ENCODE peak calls at places on chromosomes 16 and 17, in eight cellular contexts. One of them, this sample, is unnamed.
A peak's percentile ranks its signal among the peaks of the same experiment; 100 is the strongest.

GRCh38 chr16:80372341-80372740 is 168.5 kb upstream of the DYNLRB2 start:
- DNase-seq in testis: no peak
- DNase-seq in adrenal gland: no peak
- DNase-seq in breast epithelium: no peak
- DNase-seq in endothelial cell of umbilical vein: no peak
- DNase-seq in ovary: no peak
- DNase-seq in thoracic aorta: no peak
- DNase-seq in H1: no peak
- DNase-seq in this sample: no peak

GRCh38 chr16:59950431-59950830 is 1216.3 kb upstream of the GOT2 start:
- DNase-seq in H1: no peak
- DNase-seq in adrenal gland: no peak
- DNase-seq in testis: no peak
- DNase-seq in ovary: no peak
- DNase-seq in thoracic aorta: no peak
- DNase-seq in breast epithelium: no peak
- DNase-seq in endothelial cell of umbilical vein: no peak
- DNase-seq in this sample: no peak

GRCh38 chr16:68839831-68840230 is 3.5 kb upstream of the TANGO6 start:
- DNase-seq in testis: no peak
- DNase-seq in adrenal gland: no peak
- DNase-seq in ovary: no peak
- DNase-seq in breast epithelium: no peak
- DNase-seq in thoracic aorta: no peak
- DNase-seq in H1: no peak
- DNase-seq in endothelial cell of umbilical vein: no peak
- DNase-seq in this sample: no peak

GRCh38 chr16:57352636-57353047 is 5.9 kb upstream of the CCL22 start:
- DNase-seq in H1: no peak
- DNase-seq in endothelial cell of umbilical vein: no peak
- DNase-seq in ovary: no peak
- DNase-seq in thoracic aorta: no peak
- DNase-seq in breast epithelium: no peak
- DNase-seq in adrenal gland: no peak
- DNase-seq in testis: no peak
- DNase-seq in this sample: no peak

GRCh38 chr17:47253541-47254402 is at the start of gene ITGB3:
- DNase-seq in testis: peak; percentile 77
- DNase-seq in adrenal gland: peak; percentile 72
- DNase-seq in endothelial cell of umbilical vein: peak; percentile 83
- DNase-seq in thoracic aorta: no peak
- DNase-seq in breast epithelium: peak; percentile 51
- DNase-seq in ovary: peak; percentile 72
- DNase-seq in H1: peak; percentile 84
- DNase-seq in this sample: no peak

GRCh38 chr17:17921192-17922082 is 50.8 kb downstream of the TOM1L2 start:
- DNase-seq in endothelial cell of umbilical vein: peak; percentile 57
- DNase-seq in breast epithelium: peak; percentile 42
- DNase-seq in H1: peak; percentile 62
- DNase-seq in adrenal gland: no peak
- DNase-seq in ovary: no peak
- DNase-seq in thoracic aorta: no peak
- DNase-seq in testis: no peak
- DNase-seq in this sample: no peak

GRCh38 chr17:79844869-79845600 is 5.8 kb upstream of the CBX4 start:
- DNase-seq in testis: no peak
- DNase-seq in thoracic aorta: no peak
- DNase-seq in breast epithelium: no peak
- DNase-seq in adrenal gland: peak; percentile 56
- DNase-seq in H1: peak; percentile 88
- DNase-seq in ovary: peak; percentile 70
- DNase-seq in endothelial cell of umbilical vein: no peak
- DNase-seq in this sample: no peak

GRCh38 chr17:30176845-30177244 is 58.7 kb downstream of the SLC6A4 start:
- DNase-seq in H1: no peak
- DNase-seq in ovary: no peak
- DNase-seq in adrenal gland: no peak
- DNase-seq in endothelial cell of umbilical vein: no peak
- DNase-seq in thoracic aorta: no peak
- DNase-seq in testis: no peak
- DNase-seq in breast epithelium: no peak
- DNase-seq in this sample: no peak

GRCh38 chr17:35373532-35373983 is at the start of gene SLFN11:
- DNase-seq in adrenal gland: peak; percentile 80
- DNase-seq in breast epithelium: peak; percentile 64
- DNase-seq in H1: peak; percentile 59
- DNase-seq in testis: peak; percentile 86
- DNase-seq in ovary: peak; percentile 96
- DNase-seq in thoracic aorta: peak; percentile 63
- DNase-seq in endothelial cell of umbilical vein: peak; percentile 92
- DNase-seq in this sample: no peak

GRCh38 chr16:54588026-54588425 is 301.4 kb upstream of the IRX3 start:
- DNase-seq in adrenal gland: no peak
- DNase-seq in thoracic aorta: no peak
- DNase-seq in breast epithelium: no peak
- DNase-seq in testis: no peak
- DNase-seq in endothelial cell of umbilical vein: no peak
- DNase-seq in H1: no peak
- DNase-seq in ovary: no peak
- DNase-seq in this sample: no peak

GRCh38 chr17:40779181-40779909 is 3.0 kb downstream of the KRT27 start:
- DNase-seq in thoracic aorta: no peak
- DNase-seq in H1: no peak
- DNase-seq in endothelial cell of umbilical vein: no peak
- DNase-seq in adrenal gland: no peak
- DNase-seq in ovary: no peak
- DNase-seq in breast epithelium: no peak
- DNase-seq in testis: no peak
- DNase-seq in this sample: no peak

GRCh38 chr17:46943218-46943510 is 20.2 kb downstream of the GOSR2 start:
- DNase-seq in endothelial cell of umbilical vein: no peak
- DNase-seq in H1: no peak
- DNase-seq in breast epithelium: no peak
- DNase-seq in testis: no peak
- DNase-seq in thoracic aorta: no peak
- DNase-seq in adrenal gland: no peak
- DNase-seq in ovary: no peak
- DNase-seq in this sample: no peak

GRCh38 chr16:47644661-47645060 is 183.5 kb downstream of the PHKB start:
- DNase-seq in testis: no peak
- DNase-seq in ovary: no peak
- DNase-seq in endothelial cell of umbilical vein: no peak
- DNase-seq in adrenal gland: no peak
- DNase-seq in H1: no peak
- DNase-seq in thoracic aorta: no peak
- DNase-seq in breast epithelium: no peak
- DNase-seq in this sample: no peak

GRCh38 chr17:7632492-7632894 is 2.6 kb downstream of the SHBG start:
- DNase-seq in breast epithelium: no peak
- DNase-seq in H1: peak; percentile 66
- DNase-seq in testis: no peak
- DNase-seq in thoracic aorta: no peak
- DNase-seq in ovary: no peak
- DNase-seq in adrenal gland: peak; percentile 65
- DNase-seq in endothelial cell of umbilical vein: peak; percentile 24
- DNase-seq in this sample: no peak

GRCh38 chr16:67936876-67937605 is 391 bp upstream of the PSMB10 start:
- DNase-seq in endothelial cell of umbilical vein: peak; percentile 64
- DNase-seq in H1: no peak
- DNase-seq in ovary: no peak
- DNase-seq in breast epithelium: peak; percentile 56
- DNase-seq in testis: no peak
- DNase-seq in thoracic aorta: no peak
- DNase-seq in adrenal gland: no peak
- DNase-seq in this sample: no peak

GRCh38 chr17:81415681-81416080 is 20.4 kb downstream of the BAHCC1 start:
- DNase-seq in thoracic aorta: no peak
- DNase-seq in endothelial cell of umbilical vein: no peak
- DNase-seq in ovary: no peak
- DNase-seq in H1: no peak
- DNase-seq in adrenal gland: no peak
- DNase-seq in breast epithelium: no peak
- DNase-seq in testis: no peak
- DNase-seq in this sample: no peak

GRCh38 chr17:81416612-81417011 is 21.4 kb downstream of the BAHCC1 start:
- DNase-seq in breast epithelium: no peak
- DNase-seq in testis: no peak
- DNase-seq in adrenal gland: no peak
- DNase-seq in ovary: no peak
- DNase-seq in endothelial cell of umbilical vein: no peak
- DNase-seq in thoracic aorta: no peak
- DNase-seq in H1: no peak
- DNase-seq in this sample: no peak

GRCh38 chr17:81417049-81417878 is 22.0 kb downstream of the BAHCC1 start:
- DNase-seq in H1: no peak
- DNase-seq in breast epithelium: no peak
- DNase-seq in ovary: peak; percentile 58
- DNase-seq in endothelial cell of umbilical vein: no peak
- DNase-seq in thoracic aorta: peak; percentile 74
- DNase-seq in adrenal gland: no peak
- DNase-seq in testis: no peak
- DNase-seq in this sample: no peak

GRCh38 chr17:81413497-81414135 is 18.4 kb downstream of the BAHCC1 start:
- DNase-seq in breast epithelium: no peak
- DNase-seq in thoracic aorta: no peak
- DNase-seq in ovary: no peak
- DNase-seq in testis: no peak
- DNase-seq in adrenal gland: no peak
- DNase-seq in endothelial cell of umbilical vein: no peak
- DNase-seq in H1: no peak
- DNase-seq in this sample: no peak

GRCh38 chr17:81414751-81415516 is 19.7 kb downstream of the BAHCC1 start:
- DNase-seq in testis: no peak
- DNase-seq in breast epithelium: no peak
- DNase-seq in ovary: no peak
- DNase-seq in H1: no peak
- DNase-seq in adrenal gland: no peak
- DNase-seq in endothelial cell of umbilical vein: no peak
- DNase-seq in thoracic aorta: no peak
- DNase-seq in this sample: no peak
- H3K4me1 ChIP-seq in testis: peaks cover 12% of the 10 kb centered on the region
- H3K4me1 ChIP-seq in breast epithelium: peaks cover 11% of the 10 kb centered on the region
- H3K4me1 ChIP-seq in ovary: peaks cover 6% of the 10 kb centered on the region
- H3K4me1 ChIP-seq in H1: no peaks in the 10 kb centered on the region
- H3K4me1 ChIP-seq in adrenal gland: no peaks in the 10 kb centered on the region
- H3K4me1 ChIP-seq in endothelial cell of umbilical vein: peaks cover 15% of the 10 kb centered on the region
- H3K4me1 ChIP-seq in thoracic aorta: peaks cover 20% of the 10 kb centered on the region
- H3K4me1 ChIP-seq in this sample: peaks cover 5% of the 10 kb centered on the region

DNA sequence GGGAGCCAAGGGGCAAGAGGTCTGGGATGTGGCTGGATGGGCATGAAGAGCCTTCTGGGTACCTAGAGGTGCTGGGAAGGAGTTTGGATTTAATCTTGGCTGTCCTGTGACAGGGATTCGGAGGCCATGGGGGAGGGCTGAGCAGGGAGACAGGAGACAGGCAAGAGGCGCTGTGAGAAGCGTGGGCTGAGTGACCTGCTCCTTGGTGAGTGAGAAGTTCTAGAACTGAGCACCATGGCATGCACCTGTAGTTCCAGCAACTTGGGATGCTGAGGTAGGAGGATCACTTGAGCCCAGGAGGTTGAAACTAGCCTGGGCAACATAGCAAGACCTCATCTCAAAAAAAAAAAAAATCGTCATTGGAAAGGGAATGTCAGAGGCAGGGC is 78.3 kb upstream of the PLCG2 start:
- DNase-seq in breast epithelium: no peak
- DNase-seq in endothelial cell of umbilical vein: no peak
- DNase-seq in H1: no peak
- DNase-seq in testis: no peak
- DNase-seq in thoracic aorta: no peak
- DNase-seq in ovary: no peak
- DNase-seq in adrenal gland: no peak
- DNase-seq in this sample: no peak
- H3K4me1 ChIP-seq in breast epithelium: no peaks in the 10 kb centered on the region
- H3K4me1 ChIP-seq in endothelial cell of umbilical vein: peaks cover 43% of the 10 kb centered on the region
- H3K4me1 ChIP-seq in H1: no peaks in the 10 kb centered on the region
- H3K4me1 ChIP-seq in testis: peaks cover 11% of the 10 kb centered on the region
- H3K4me1 ChIP-seq in thoracic aorta: no peaks in the 10 kb centered on the region
- H3K4me1 ChIP-seq in ovary: peaks cover 7% of the 10 kb centered on the region
- H3K4me1 ChIP-seq in adrenal gland: no peaks in the 10 kb centered on the region
- H3K4me1 ChIP-seq in this sample: no peaks in the 10 kb centered on the region

GRCh38 chr17:77373298-77374169 is 232.8 kb downstream of the SEC14L1 start:
- DNase-seq in ovary: peak; percentile 76
- DNase-seq in testis: peak; percentile 61
- DNase-seq in endothelial cell of umbilical vein: no peak
- DNase-seq in thoracic aorta: no peak
- DNase-seq in H1: peak; percentile 70
- DNase-seq in breast epithelium: no peak
- DNase-seq in adrenal gland: peak; percentile 65
- DNase-seq in this sample: no peak

GRCh38 chr17:77372444-77373297 is 231.9 kb downstream of the SEC14L1 start:
- DNase-seq in ovary: peak; percentile 87
- DNase-seq in H1: peak; percentile 93
- DNase-seq in endothelial cell of umbilical vein: peak; percentile 53
- DNase-seq in thoracic aorta: no peak
- DNase-seq in adrenal gland: peak; percentile 83
- DNase-seq in breast epithelium: peak; percentile 71
- DNase-seq in testis: peak; percentile 88
- DNase-seq in this sample: no peak

GRCh38 chr17:77375108-77375507 is 234.3 kb downstream of the SEC14L1 start:
- DNase-seq in endothelial cell of umbilical vein: no peak
- DNase-seq in H1: no peak
- DNase-seq in adrenal gland: no peak
- DNase-seq in ovary: peak; percentile 39
- DNase-seq in breast epithelium: no peak
- DNase-seq in testis: no peak
- DNase-seq in thoracic aorta: no peak
- DNase-seq in this sample: no peak

GRCh38 chr17:77375526-77375916 is 234.8 kb downstream of the SEC14L1 start:
- DNase-seq in H1: no peak
- DNase-seq in breast epithelium: no peak
- DNase-seq in ovary: no peak
- DNase-seq in endothelial cell of umbilical vein: no peak
- DNase-seq in testis: no peak
- DNase-seq in adrenal gland: no peak
- DNase-seq in thoracic aorta: no peak
- DNase-seq in this sample: no peak

GRCh38 chr17:77374170-77374936 is 233.6 kb downstream of the SEC14L1 start:
- DNase-seq in adrenal gland: peak; percentile 88
- DNase-seq in breast epithelium: peak; percentile 85
- DNase-seq in H1: peak; percentile 82
- DNase-seq in ovary: peak; percentile 84
- DNase-seq in endothelial cell of umbilical vein: peak; percentile 90
- DNase-seq in thoracic aorta: no peak
- DNase-seq in testis: peak; percentile 88
- DNase-seq in this sample: peak; percentile 48
- H3K4me1 ChIP-seq in adrenal gland: peaks cover 54% of the 10 kb centered on the region
- H3K4me1 ChIP-seq in breast epithelium: peaks cover 52% of the 10 kb centered on the region
- H3K4me1 ChIP-seq in H1: peaks cover 9% of the 10 kb centered on the region
- H3K4me1 ChIP-seq in ovary: peaks cover 56% of the 10 kb centered on the region
- H3K4me1 ChIP-seq in endothelial cell of umbilical vein: peaks cover 15% of the 10 kb centered on the region
- H3K4me1 ChIP-seq in thoracic aorta: peaks cover 55% of the 10 kb centered on the region
- H3K4me1 ChIP-seq in testis: peaks cover 70% of the 10 kb centered on the region
- H3K4me1 ChIP-seq in this sample: peaks cover 23% of the 10 kb centered on the region

DNA sequence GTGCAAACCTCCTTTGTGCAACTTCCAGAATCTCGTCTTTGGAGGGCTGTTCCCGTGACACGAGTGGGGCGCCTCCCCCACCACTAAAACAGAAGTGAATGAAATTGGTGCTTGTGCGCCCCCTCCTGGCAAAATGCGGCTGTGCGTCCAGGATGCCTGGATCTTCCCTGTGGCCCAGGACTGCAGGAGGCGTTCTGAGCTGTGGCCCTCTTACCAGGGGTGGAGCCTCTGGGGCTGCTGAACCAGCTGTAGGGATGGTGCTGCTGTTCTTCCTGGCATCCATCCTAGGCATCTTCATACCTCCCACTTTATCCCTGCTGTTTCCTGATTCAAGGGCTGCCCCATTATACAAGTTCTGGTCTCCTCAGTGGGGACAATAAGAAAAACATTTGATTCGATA is 18.5 kb upstream of the NAGLU start:
- DNase-seq in testis: peak; percentile 93
- DNase-seq in breast epithelium: peak; percentile 86
- DNase-seq in endothelial cell of umbilical vein: peak; percentile 90
- DNase-seq in ovary: peak; percentile 94
- DNase-seq in H1: peak; percentile 96
- DNase-seq in adrenal gland: peak; percentile 93
- DNase-seq in thoracic aorta: peak; percentile 64
- DNase-seq in this sample: no peak
- H3K4me1 ChIP-seq in testis: peaks cover 91% of the 10 kb centered on the region
- H3K4me1 ChIP-seq in breast epithelium: peaks cover 40% of the 10 kb centered on the region
- H3K4me1 ChIP-seq in endothelial cell of umbilical vein: peaks cover 51% of the 10 kb centered on the region
- H3K4me1 ChIP-seq in ovary: peaks cover 67% of the 10 kb centered on the region
- H3K4me1 ChIP-seq in H1: peaks cover 14% of the 10 kb centered on the region
- H3K4me1 ChIP-seq in adrenal gland: peaks cover 52% of the 10 kb centered on the region
- H3K4me1 ChIP-seq in thoracic aorta: peaks cover 69% of the 10 kb centered on the region
- H3K4me1 ChIP-seq in this sample: peaks cover 4% of the 10 kb centered on the region

This sample was measured in iPS DF 6.9.